ENCODE peak calls at places on chromosomes 4 and X, in five cellular contexts. R, K, U, E and A are unnamed samples.

GRCh38 chr4:84220990-84221389 is 278.1 kb downstream of the NKX6-1 start:
- DNase-seq in R (no peak), K (no peak), U (no peak), E (no peak), A (no peak)

GRCh38 chrX:119885554-119886428 is 9.9 kb upstream of the AKAP14 start:
- DNase-seq in R (no peak), K (peak; percentile 21), U (peak; percentile 7), E (no peak), A (no peak)

GRCh38 chr4:173703076-173703475 is 173.0 kb upstream of the HAND2 start:
- DNase-seq in R (no peak), K (no peak), U (no peak), E (no peak), A (no peak)

GRCh38 chr4:81003549-81004240 is 26.8 kb upstream of the BMP3 start:
- DNase-seq in R (no peak), K (peak; percentile 51), U (no peak), E (no peak), A (no peak)

GRCh38 chr4:145481942-145482208 is 222 bp downstream of the SMAD1 start:
- DNase-seq in R (no peak), K (no peak), U (no peak), E (no peak), A (no peak)

GRCh38 chr4:65724973-65725372 is 54.7 kb upstream of the EPHA5 start:
- DNase-seq in R (no peak), K (peak; percentile 3), U (no peak), E (no peak), A (no peak)

GRCh38 chr4:124783847-124784246 is 71.3 kb upstream of the ANKRD50 start:
- DNase-seq in R (no peak), K (no peak), U (no peak), E (no peak), A (no peak)

GRCh38 chr4:117137143-117137542 is 51.8 kb upstream of the TRAM1L1 start:
- DNase-seq in R (no peak), K (no peak), U (peak; percentile 39), E (no peak), A (peak; percentile 96)

GRCh38 chrX:78831523-78831922 is 84.0 kb downstream of the LPAR4 start:
- DNase-seq in R (no peak), K (no peak), U (no peak), E (no peak), A (no peak)

GRCh38 chrX:9566150-9566621 is 101.3 kb downstream of the TBL1X start:
- DNase-seq in R (no peak), K (no peak), U (peak; percentile 65), E (no peak), A (peak; percentile 41)

GRCh38 chr4:103424853-103425252 is 226.7 kb upstream of the CENPE start:
- DNase-seq in R (no peak), K (no peak), U (no peak), E (no peak), A (no peak)

GRCh38 chrX:136662104-136662503 is 14.1 kb downstream of the CD40LG start:
- DNase-seq in R (no peak), K (no peak), U (no peak), E (no peak), A (no peak)

GRCh38 chr4:6329478-6330383 is 60.1 kb downstream of the WFS1 start:
- DNase-seq in R (no peak), K (no peak), U (no peak), E (no peak), A (no peak)

GRCh38 chrX:111869639-111870034 is 6.3 kb upstream of the TRPC5OS start:
- DNase-seq in R (no peak), K (peak; percentile 75), U (peak; percentile 4), E (peak; percentile 44), A (no peak)

GRCh38 chr4:86452323-86452995 is 92.6 kb upstream of the MAPK10 start:
- DNase-seq in R (no peak), K (no peak), U (peak; percentile 62), E (no peak), A (no peak)

GRCh38 chr4:147843162-147843561 is 111.3 kb downstream of the ARHGAP10 start:
- DNase-seq in R (no peak), K (peak; percentile 75), U (no peak), E (no peak), A (no peak)

GRCh38 chr4:54165438-54165837 is 63.7 kb upstream of the PDGFRA start:
- DNase-seq in R (no peak), K (peak; percentile 63), U (peak; percentile 91), E (no peak), A (peak; percentile 86)

GRCh38 chr4:53644607-53645006 is 53.3 kb upstream of the LNX1 start:
- DNase-seq in R (no peak), K (peak; percentile 10), U (no peak), E (no peak), A (no peak)

GRCh38 chrX:45807572-45808425 is 607.1 kb upstream of the DIPK2B start:
- DNase-seq in R (no peak), K (peak; percentile 77), U (peak; percentile 67), E (no peak), A (no peak)

GRCh38 chr4:136395212-136395722 is 1137.0 kb downstream of the PCDH18 start:
- DNase-seq in R (no peak), K (no peak), U (no peak), E (peak; percentile 47), A (no peak)

GRCh38 chrX:24498975-24499374 is 33.9 kb downstream of the PDK3 start:
- DNase-seq in R (no peak), K (no peak), U (no peak), E (peak; percentile 30), A (no peak)

GRCh38 chrX:115958687-115959359 is 211.7 kb upstream of the AGTR2 start:
- DNase-seq in R (no peak), K (peak; percentile 35), U (no peak), E (peak; percentile 37), A (no peak)

GRCh38 chrX:103464071-103464773 is 55.1 kb downstream of the RAB40A start:
- DNase-seq in R (peak; percentile 2), K (peak; percentile 76), U (peak; percentile 25), E (peak; percentile 37), A (no peak)

GRCh38 chr4:7002336-7002735 is 40.8 kb upstream of the TADA2B start:
- DNase-seq in R (no peak), K (no peak), U (no peak), E (no peak), A (no peak)

GRCh38 chr4:186021461-186022167 is 47.3 kb upstream of the TLR3 start:
- DNase-seq in R (no peak), K (peak; percentile 78), U (peak; percentile 31), E (peak; percentile 82), A (peak; percentile 12)

GRCh38 chr4:52588771-52589591 is 70.1 kb downstream of the USP46 start:
- DNase-seq in R (peak; percentile 22), K (peak; percentile 62), U (peak; percentile 87), E (no peak), A (peak; percentile 53)

GRCh38 chr4:26860922-26861433 is 337 bp downstream of the STIM2 start:
- DNase-seq in R (no peak), K (peak; percentile 65), U (peak; percentile 65), E (peak; percentile 68), A (no peak)

GRCh38 chr4:174119051-174119450 is 164.4 kb downstream of the FBXO8 start:
- DNase-seq in R (no peak), K (no peak), U (no peak), E (peak; percentile 39), A (no peak)

GRCh38 chr4:178242655-178243054 is 800.4 kb upstream of the AGA start:
- DNase-seq in R (no peak), K (no peak), U (no peak), E (no peak), A (no peak)

GRCh38 chr4:2059034-2059725 is at the start of gene NAT8L:
- DNase-seq in R (no peak), K (peak; percentile 35), U (no peak), E (peak; percentile 93), A (no peak)

GRCh38 chr4:7356667-7357295 is 77.9 kb downstream of the PSAPL1 start:
- DNase-seq in R (no peak), K (no peak), U (no peak), E (no peak), A (no peak)

GRCh38 chr4:152949930-152950329 is 13.8 kb downstream of the FHDC1 start:
- DNase-seq in R (no peak), K (peak; percentile 65), U (no peak), E (no peak), A (no peak)
- H3K4me3 ChIP-seq in R (no peak overlapping the region), K (no peak overlapping the region), U (no peak overlapping the region), E (no peak overlapping the region), A (no peak overlapping the region)

DNA sequence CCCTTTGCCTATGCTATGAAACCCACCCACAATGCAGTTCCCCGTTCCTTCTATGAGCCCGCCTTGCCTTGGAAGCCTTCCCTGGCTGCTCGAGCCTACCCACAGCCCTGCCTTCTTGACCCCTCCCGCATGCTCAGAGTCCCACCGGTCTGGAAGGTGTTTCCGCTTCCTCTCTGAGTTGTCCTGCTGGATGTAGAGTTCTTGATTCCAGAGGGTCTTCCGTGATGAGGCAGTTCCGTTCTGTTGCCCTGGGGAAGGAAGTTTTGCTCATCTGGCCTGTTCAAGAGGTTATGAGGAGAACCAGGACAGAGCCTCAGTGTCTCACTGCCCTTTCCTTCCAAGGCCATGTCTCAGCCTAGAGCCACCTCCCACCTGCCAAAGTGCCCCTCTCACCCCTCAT is 7.5 kb downstream of the GPKOW start:
- DNase-seq in R (no peak), K (no peak), U (no peak), E (no peak), A (no peak)
- H3K36me3 ChIP-seq in R (peaks cover 16% of the 10 kb centered on the region), K (peaks cover 2% of the 10 kb centered on the region), U (peaks cover 28% of the 10 kb centered on the region), E (peaks cover 16% of the 10 kb centered on the region), A (no peaks in the 10 kb centered on the region)

DNA sequence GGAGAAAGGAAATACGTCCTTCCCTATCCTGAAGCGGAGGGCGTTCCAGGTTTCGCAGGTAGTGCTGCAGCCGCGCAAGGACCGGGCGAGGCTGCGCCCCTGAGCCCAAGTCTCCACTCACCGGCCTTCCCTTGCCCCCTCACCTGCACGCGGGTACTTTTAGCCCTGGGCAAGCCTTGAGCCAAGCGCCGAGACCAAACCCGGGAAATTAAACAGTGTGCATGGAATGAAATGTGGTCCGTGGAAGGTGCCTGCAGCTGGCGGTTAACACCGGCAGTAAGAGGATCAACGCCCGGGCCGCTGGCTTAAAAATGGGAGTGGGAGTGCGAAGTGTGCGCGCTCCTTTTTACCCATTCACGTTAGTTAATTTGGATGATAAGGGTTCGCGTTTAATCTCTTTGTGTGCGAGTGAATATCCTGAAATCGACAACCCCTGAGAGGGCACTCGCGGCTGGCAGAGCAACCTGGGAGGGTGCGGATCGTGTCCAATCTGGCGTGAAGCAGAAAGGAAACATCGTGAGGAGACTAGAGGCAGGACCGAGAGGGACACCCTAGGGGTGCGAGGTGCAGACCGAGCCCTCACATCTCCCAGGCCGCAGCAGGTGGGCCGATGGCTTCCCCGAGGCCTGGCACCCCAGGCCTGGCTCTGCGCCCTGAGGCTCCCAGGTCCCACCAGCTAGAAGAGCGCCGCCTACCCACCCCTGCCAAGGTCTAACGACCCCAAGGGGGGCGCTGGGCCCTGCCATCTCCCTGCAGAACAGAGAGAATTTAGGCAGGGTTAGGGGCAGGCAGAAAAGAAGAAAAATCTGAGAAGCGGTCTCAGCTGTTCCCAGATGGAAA is 2.0 kb upstream of the HELT start:
- DNase-seq in R (no peak), K (peak; percentile 35), U (no peak), E (no peak), A (no peak)
- H3K27me3 ChIP-seq in R (peaks cover 37% of the 10 kb centered on the region), K (peaks cover 75% of the 10 kb centered on the region), U (peaks cover 71% of the 10 kb centered on the region), E (peaks cover 68% of the 10 kb centered on the region), A (peaks cover 83% of the 10 kb centered on the region)

DNA sequence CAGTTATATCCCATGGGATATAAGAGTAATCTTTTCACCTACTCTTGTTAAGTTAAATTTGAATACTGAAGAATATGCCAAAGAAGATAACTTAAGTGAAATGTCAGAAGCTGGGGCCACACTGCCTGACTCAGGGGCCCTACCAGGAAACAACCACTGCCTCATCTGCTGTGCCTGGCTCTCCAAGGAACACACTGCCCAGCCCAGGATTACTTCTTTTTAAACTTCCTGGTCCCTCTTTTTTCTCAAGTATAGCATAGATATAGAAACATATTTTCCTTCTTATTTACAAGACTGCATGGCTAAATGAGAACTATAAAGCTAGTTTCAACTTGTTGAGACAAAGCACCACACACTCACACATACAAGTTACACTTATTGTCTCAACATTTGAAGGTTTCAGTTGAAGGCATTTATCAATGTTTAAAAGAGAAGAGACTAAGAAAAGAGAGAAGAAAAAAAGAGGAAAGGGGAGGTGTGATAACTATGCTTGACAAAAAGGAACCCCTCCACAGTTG is 45.2 kb downstream of the MAML3 start:
- DNase-seq in R (no peak), K (no peak), U (no peak), E (no peak), A (no peak)
- H3K4me3 ChIP-seq in R (no peak overlapping the region), K (no peak overlapping the region), U (no peak overlapping the region), E (no peak overlapping the region), A (no peak overlapping the region)